ENCODE peak calls at places on chromosome X, in four cellular contexts. Y is astrocyte, H is PC-3, Z is fibroblast of lung. I is an unnamed sample. For H3K4me1, the result is how much of the 10 kb centered on the place peaks cover.

GRCh38 chrX:21741378-21741777 is 16.5 kb downstream of the SMPX start:
- DNase-seq in Z (no peak), H (no peak), Y (no peak), I (no peak)

GRCh38 chrX:136063340-136064079 is 78.3 kb downstream of the SLC9A6 start:
- DNase-seq in Y (no peak), H (peak), Z (no peak), I (no peak)

GRCh38 chrX:154481195-154481594 is 2.1 kb upstream of the LAGE3 start:
- DNase-seq in Z (no peak), H (no peak), Y (no peak), I (no peak)

GRCh38 chrX:44306336-44306735 is 37.1 kb downstream of the EFHC2 start:
- DNase-seq in H (peak), Y (peak), Z (peak), I (no peak)

GRCh38 chrX:17567821-17568220 is 169.5 kb upstream of the SCML1 start:
- DNase-seq in Z (no peak), H (no peak), Y (no peak), I (no peak)

GRCh38 chrX:53048169-53049126 is at the start of gene GPR173:
- DNase-seq in Z (peak), Y (peak), H (peak), I (peak)

GRCh38 chrX:52509916-52510315 is 6.9 kb downstream of the XAGE1B start:
- DNase-seq in Y (no peak), Z (no peak), H (no peak), I (peak)

GRCh38 chrX:144219035-144219434 is 335.2 kb downstream of the UBE2NL start:
- DNase-seq in Y (no peak), H (peak), Z (no peak), I (no peak)

GRCh38 chrX:112784692-112785091 is 55.9 kb downstream of the AMOT start:
- DNase-seq in Y (no peak), Z (no peak), H (no peak), I (no peak)

GRCh38 chrX:39808471-39808917 is 289.3 kb downstream of the BCOR start:
- DNase-seq in H (peak), Y (peak), Z (peak), I (peak)

GRCh38 chrX:23434356-23434884 is 99.8 kb downstream of the PTCHD1 start:
- DNase-seq in Z (peak), H (peak), Y (peak), I (peak)

GRCh38 chrX:136209016-136209738 is 42.0 kb downstream of the MAP7D3 start:
- DNase-seq in Z (peak), Y (peak), H (peak), I (no peak)

GRCh38 chrX:129540068-129540653 is at the start of gene OCRL:
- DNase-seq in Y (peak), Z (peak), H (peak), I (peak)

GRCh38 chrX:153499876-153500275 is 5.1 kb downstream of the BGN start:
- DNase-seq in H (no peak), Y (no peak), Z (no peak), I (no peak)

GRCh38 chrX:72245461-72246089 is 6.7 kb upstream of the ERCC6L start:
- DNase-seq in H (peak), Z (peak), Y (no peak), I (no peak)

GRCh38 chrX:43949669-43950068 is 23.5 kb downstream of the NDP start:
- DNase-seq in Z (no peak), Y (no peak), H (peak), I (peak)

GRCh38 chrX:31293409-31293808 is 221.6 kb upstream of the FTHL17 start:
- DNase-seq in H (no peak), Y (no peak), Z (no peak), I (no peak)

GRCh38 chrX:123064053-123064452 is 120.0 kb upstream of the GRIA3 start:
- DNase-seq in Y (no peak), Z (no peak), H (no peak), I (no peak)

GRCh38 chrX:30283456-30284200 is 25.6 kb downstream of the NR0B1 start:
- DNase-seq in Y (peak), Z (peak), H (peak), I (no peak)

GRCh38 chrX:42546800-42547199 is 231.2 kb downstream of the PPP1R2C start:
- DNase-seq in Z (no peak), Y (no peak), H (no peak), I (no peak)

GRCh38 chrX:136450050-136450830 is 37.5 kb upstream of the BRS3 start:
- DNase-seq in H (peak), Y (no peak), Z (no peak), I (no peak)

GRCh38 chrX:53479295-53479694 is 45.1 kb upstream of the HSD17B10 start:
- DNase-seq in Y (peak), Z (peak), H (peak), I (no peak)

GRCh38 chrX:48667504-48667903 is 16.1 kb upstream of the WAS start:
- DNase-seq in Y (no peak), H (no peak), Z (no peak), I (no peak)

GRCh38 chrX:75301060-75301459 is 27.2 kb downstream of the UPRT start:
- DNase-seq in Z (peak), Y (peak), H (no peak), I (no peak)

GRCh38 chrX:153708415-153708814 is 15.8 kb downstream of the BCAP31 start:
- DNase-seq in Z (peak), H (peak), Y (peak), I (peak)

GRCh38 chrX:56788717-56789122 is 59.7 kb downstream of the NBDY start:
- DNase-seq in H (no peak), Z (no peak), Y (no peak), I (peak)

GRCh38 chrX:9429767-9430166 is 35.1 kb upstream of the TBL1X start:
- DNase-seq in Z (no peak), Y (no peak), H (no peak), I (no peak)

GRCh38 chrX:118219866-118220265 is 103.3 kb upstream of the KLHL13 start:
- DNase-seq in H (no peak), Y (no peak), Z (no peak), I (no peak)

GRCh38 chrX:47562615-47563243 is 1.7 kb downstream of the ARAF start:
- DNase-seq in Z (no peak), H (peak), Y (no peak), I (no peak)
- TF ChIP-seq CTCF in Z (peak), H (peak), Y (peak), I (no peak)

DNA sequence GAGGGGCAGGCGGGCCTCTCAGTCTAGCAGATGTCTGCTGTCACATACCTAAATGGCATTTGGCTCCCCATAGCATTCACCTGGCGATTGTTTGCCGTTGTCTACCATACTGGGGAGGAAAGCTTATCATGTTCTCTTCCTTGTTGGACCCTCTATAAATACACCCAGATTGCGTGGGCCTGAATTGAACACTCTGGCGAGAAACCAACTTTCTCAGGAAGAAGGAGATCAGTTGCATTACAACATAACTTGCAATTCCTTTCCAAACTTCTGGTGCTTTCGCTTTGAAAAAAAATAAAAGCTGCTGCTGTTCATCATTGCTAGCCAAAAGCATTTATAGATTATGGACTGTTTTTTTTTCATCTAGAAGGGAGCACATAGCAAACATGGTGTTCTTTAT is 230.0 kb upstream of the GPC4 start:
- DNase-seq in Z (peak), H (no peak), Y (peak), I (no peak)
- H3K9ac ChIP-seq in Z (no peak), H (no peak), Y (no peak), I (no peak)

GRCh38 chrX:19769467-19769866 is 117.9 kb downstream of the SH3KBP1 start:
- DNase-seq in Z (no peak), Y (no peak), H (no peak), I (no peak)

GRCh38 chrX:19775830-19776498 is 111.4 kb downstream of the SH3KBP1 start:
- DNase-seq in H (no peak), Z (no peak), Y (no peak), I (no peak)

GRCh38 chrX:19772306-19772705 is 115.1 kb downstream of the SH3KBP1 start:
- DNase-seq in H (peak), Y (no peak), Z (peak), I (no peak)

GRCh38 chrX:19774905-19775304 is 112.5 kb downstream of the SH3KBP1 start:
- DNase-seq in Y (no peak), Z (no peak), H (no peak), I (no peak)

GRCh38 chrX:19772759-19773623 is 114.4 kb downstream of the SH3KBP1 start:
- DNase-seq in Y (no peak), H (peak), Z (no peak), I (no peak)
- H3K4me1 ChIP-seq in Y (under half), H (under half), Z (under half), I (under half)

DNA sequence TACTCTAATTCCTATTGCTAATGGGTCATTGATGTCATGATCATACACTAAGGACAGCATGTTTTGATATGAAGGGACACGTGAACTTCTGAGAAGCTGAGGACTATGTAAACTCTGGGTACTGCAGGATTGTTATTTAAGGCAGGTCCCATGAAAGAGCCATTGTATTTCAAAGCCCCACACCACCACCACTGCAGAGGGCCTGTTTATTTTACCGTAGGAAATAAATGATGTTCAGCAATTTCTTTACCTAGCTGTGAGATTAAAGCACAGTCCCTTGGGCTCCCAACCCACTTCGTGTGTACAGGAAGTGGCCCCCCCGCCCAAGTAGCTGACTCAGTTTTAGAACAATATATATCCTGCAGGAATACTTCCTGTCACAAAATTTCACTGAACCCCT is 89.8 kb upstream of the ACSL4 start:
- DNase-seq in H (peak), Z (peak), Y (no peak), I (no peak)
- TF ChIP-seq CTCF in H (no peak), Z (no peak), Y (no peak), I (no peak)

DNA sequence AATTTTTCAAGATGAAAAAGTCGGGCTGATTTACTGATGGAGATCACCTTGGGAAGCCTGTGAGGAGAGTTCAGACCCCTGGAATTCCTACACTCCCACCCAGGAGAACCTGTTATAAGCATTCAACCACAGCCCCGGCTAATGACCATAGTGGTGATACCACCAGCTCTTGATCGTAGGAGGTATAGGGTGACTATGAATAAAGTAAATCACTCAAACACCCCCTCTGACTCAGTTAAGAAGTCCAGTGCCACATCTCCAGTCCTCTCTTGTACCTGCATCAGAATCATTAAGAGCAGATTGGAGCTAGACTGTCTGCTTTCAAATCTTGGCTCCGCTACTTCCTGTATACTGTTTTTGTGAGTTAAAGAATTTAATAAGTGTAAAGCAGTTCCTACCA is 565.0 kb upstream of the DIPK2B start:
- DNase-seq in H (peak), Z (no peak), Y (peak), I (no peak)
- H3K9ac ChIP-seq in H (peak), Z (peak), Y (peak), I (peak)

DNA sequence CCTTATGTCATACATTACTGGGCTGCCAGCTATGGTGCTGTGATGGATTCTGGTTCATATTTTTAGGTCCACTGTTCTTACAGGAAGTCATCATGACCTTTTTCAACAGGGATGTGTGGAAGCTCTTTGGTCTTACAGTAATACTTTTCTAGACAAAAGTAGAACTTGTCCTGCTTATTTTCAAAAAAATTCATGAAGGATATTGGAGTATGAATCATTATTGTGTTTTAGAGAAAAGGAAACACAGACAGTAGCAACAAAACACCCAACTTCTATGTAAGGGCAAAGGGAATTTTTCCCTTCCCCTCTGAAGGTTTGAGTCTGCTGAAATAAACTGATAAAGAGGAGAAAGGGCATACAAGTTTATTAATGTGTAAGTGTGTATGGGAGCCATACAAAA is 54.7 kb upstream of the FAM9C start:
- DNase-seq in Y (no peak), H (peak), Z (no peak), I (no peak)
- H3K4me1 ChIP-seq in Y (under half), H (under half), Z (under half), I (under half)

GRCh38 chrX:106952988-106953387 is 32.8 kb downstream of the CLDN2 start:
- DNase-seq in Z (peak), H (peak), Y (no peak), I (no peak)
- TF ChIP-seq CTCF in Z (peak), H (peak), Y (peak), I (peak)

DNA sequence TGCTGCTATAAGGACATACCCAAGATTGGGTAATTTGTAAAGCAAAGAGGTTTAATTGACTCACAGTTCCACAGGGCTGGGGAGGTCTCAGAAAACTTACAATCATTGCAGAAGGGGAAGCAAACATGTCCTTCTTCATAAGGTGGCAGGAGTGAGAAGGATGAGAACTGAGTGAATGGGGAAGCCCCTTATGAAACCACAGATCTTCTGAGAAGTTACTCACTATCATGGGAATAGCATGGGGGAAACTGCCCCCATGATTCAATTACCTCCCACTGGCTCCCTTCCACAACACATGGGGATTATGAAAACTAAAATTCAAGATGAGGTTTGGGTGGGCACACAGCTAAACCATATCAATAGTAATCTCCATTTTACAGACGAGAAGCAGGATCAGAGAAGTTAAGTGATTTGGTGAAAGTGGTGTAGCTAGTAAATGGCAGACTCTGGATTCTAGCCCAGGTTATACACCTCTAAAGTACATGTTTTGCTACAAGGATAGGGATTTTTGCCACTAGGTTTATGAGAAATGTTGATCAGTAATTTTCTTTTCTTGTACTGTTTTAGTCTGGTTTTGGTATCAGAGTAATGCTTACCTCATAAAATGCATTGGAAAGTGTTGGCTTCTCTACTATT is 47.3 kb upstream of the C1GALT1C1 start:
- DNase-seq in H (no peak), Y (no peak), Z (no peak), I (no peak)
- H3K9ac ChIP-seq in H (no peak), Y (no peak), Z (no peak), I (no peak)